ENCODE peak calls at places on chromosome 18, in seven cellular contexts. One of them, this sample, is unnamed.
A peak's percentile ranks its signal among the peaks of the same experiment; 100 is the strongest.

GRCh38 chr18:50009772-50010171 is 185.2 kb downstream of the MYO5B start:
- DNase-seq in HEK293T: peak; percentile 40
- DNase-seq in germinal center: peak; percentile 62
- DNase-seq in Calu3: peak; percentile 75
- DNase-seq in activated naive CD4-positive, alpha-beta T cell treated with anti-CD3 and anti-CD28 coated beads for 36 hours: peak; percentile 67
- DNase-seq in NCI-H774: peak; percentile 52
- DNase-seq in activated T-cell treated with anti-CD3 and anti-CD28 coated beads, Interleukin-2, amount 50 U/mL, for 24 hours: peak; percentile 36
- DNase-seq in this sample: peak; percentile 47

GRCh38 chr18:71878226-71878625 is 665.9 kb downstream of the CBLN2 start:
- DNase-seq in germinal center: no peak
- DNase-seq in NCI-H774: no peak
- DNase-seq in Calu3: no peak
- DNase-seq in activated naive CD4-positive, alpha-beta T cell treated with anti-CD3 and anti-CD28 coated beads for 36 hours: no peak
- DNase-seq in activated T-cell treated with anti-CD3 and anti-CD28 coated beads, Interleukin-2, amount 50 U/mL, for 24 hours: no peak
- DNase-seq in HEK293T: no peak
- DNase-seq in this sample: no peak

GRCh38 chr18:50632895-50633515 is 73.1 kb downstream of the MAPK4 start:
- DNase-seq in germinal center: no peak
- DNase-seq in Calu3: no peak
- DNase-seq in NCI-H774: no peak
- DNase-seq in HEK293T: no peak
- DNase-seq in activated naive CD4-positive, alpha-beta T cell treated with anti-CD3 and anti-CD28 coated beads for 36 hours: no peak
- DNase-seq in activated T-cell treated with anti-CD3 and anti-CD28 coated beads, Interleukin-2, amount 50 U/mL, for 24 hours: no peak
- DNase-seq in this sample: no peak

GRCh38 chr18:59694824-59695223 is 2.4 kb downstream of the CCBE1 start:
- DNase-seq in activated naive CD4-positive, alpha-beta T cell treated with anti-CD3 and anti-CD28 coated beads for 36 hours: no peak
- DNase-seq in germinal center: no peak
- DNase-seq in Calu3: no peak
- DNase-seq in HEK293T: no peak
- DNase-seq in activated T-cell treated with anti-CD3 and anti-CD28 coated beads, Interleukin-2, amount 50 U/mL, for 24 hours: no peak
- DNase-seq in NCI-H774: no peak
- DNase-seq in this sample: no peak

GRCh38 chr18:36539674-36540073 is 242.2 kb downstream of the FHOD3 start:
- DNase-seq in activated naive CD4-positive, alpha-beta T cell treated with anti-CD3 and anti-CD28 coated beads for 36 hours: no peak
- DNase-seq in germinal center: no peak
- DNase-seq in activated T-cell treated with anti-CD3 and anti-CD28 coated beads, Interleukin-2, amount 50 U/mL, for 24 hours: no peak
- DNase-seq in NCI-H774: no peak
- DNase-seq in HEK293T: no peak
- DNase-seq in Calu3: no peak
- DNase-seq in this sample: no peak

GRCh38 chr18:25830787-25831186 is 259.6 kb downstream of the SS18 start:
- DNase-seq in activated T-cell treated with anti-CD3 and anti-CD28 coated beads, Interleukin-2, amount 50 U/mL, for 24 hours: no peak
- DNase-seq in activated naive CD4-positive, alpha-beta T cell treated with anti-CD3 and anti-CD28 coated beads for 36 hours: no peak
- DNase-seq in Calu3: no peak
- DNase-seq in germinal center: no peak
- DNase-seq in HEK293T: no peak
- DNase-seq in NCI-H774: no peak
- DNase-seq in this sample: no peak

GRCh38 chr18:61893304-61893970 is 630 bp upstream of the RNF152 start:
- DNase-seq in NCI-H774: peak; percentile 39
- DNase-seq in Calu3: peak; percentile 64
- DNase-seq in germinal center: peak; percentile 30
- DNase-seq in activated naive CD4-positive, alpha-beta T cell treated with anti-CD3 and anti-CD28 coated beads for 36 hours: peak; percentile 58
- DNase-seq in activated T-cell treated with anti-CD3 and anti-CD28 coated beads, Interleukin-2, amount 50 U/mL, for 24 hours: peak; percentile 57
- DNase-seq in HEK293T: peak; percentile 46
- DNase-seq in this sample: peak; percentile 59

GRCh38 chr18:79588636-79589481 is 90.7 kb upstream of the CTDP1 start:
- DNase-seq in activated naive CD4-positive, alpha-beta T cell treated with anti-CD3 and anti-CD28 coated beads for 36 hours: no peak
- DNase-seq in HEK293T: no peak
- DNase-seq in activated T-cell treated with anti-CD3 and anti-CD28 coated beads, Interleukin-2, amount 50 U/mL, for 24 hours: no peak
- DNase-seq in Calu3: no peak
- DNase-seq in NCI-H774: no peak
- DNase-seq in germinal center: no peak
- DNase-seq in this sample: no peak

GRCh38 chr18:25921677-25922421 is 168.6 kb downstream of the SS18 start:
- DNase-seq in activated naive CD4-positive, alpha-beta T cell treated with anti-CD3 and anti-CD28 coated beads for 36 hours: peak; percentile 65
- DNase-seq in germinal center: peak; percentile 69
- DNase-seq in NCI-H774: peak; percentile 5
- DNase-seq in HEK293T: peak; percentile 81
- DNase-seq in activated T-cell treated with anti-CD3 and anti-CD28 coated beads, Interleukin-2, amount 50 U/mL, for 24 hours: peak; percentile 41
- DNase-seq in Calu3: peak; percentile 63
- DNase-seq in this sample: peak; percentile 68

GRCh38 chr18:24983566-24983965 is 368.4 kb downstream of the ZNF521 start:
- DNase-seq in activated naive CD4-positive, alpha-beta T cell treated with anti-CD3 and anti-CD28 coated beads for 36 hours: no peak
- DNase-seq in NCI-H774: no peak
- DNase-seq in activated T-cell treated with anti-CD3 and anti-CD28 coated beads, Interleukin-2, amount 50 U/mL, for 24 hours: no peak
- DNase-seq in germinal center: no peak
- DNase-seq in Calu3: no peak
- DNase-seq in HEK293T: no peak
- DNase-seq in this sample: no peak

GRCh38 chr18:40413160-40413559 is 1541.9 kb upstream of the PIK3C3 start:
- DNase-seq in Calu3: peak; percentile 31
- DNase-seq in HEK293T: peak; percentile 65
- DNase-seq in NCI-H774: peak; percentile 7
- DNase-seq in activated T-cell treated with anti-CD3 and anti-CD28 coated beads, Interleukin-2, amount 50 U/mL, for 24 hours: no peak
- DNase-seq in activated naive CD4-positive, alpha-beta T cell treated with anti-CD3 and anti-CD28 coated beads for 36 hours: no peak
- DNase-seq in germinal center: no peak
- DNase-seq in this sample: no peak

GRCh38 chr18:68507781-68508180 is 207.1 kb downstream of the TMX3 start:
- DNase-seq in HEK293T: no peak
- DNase-seq in NCI-H774: no peak
- DNase-seq in Calu3: no peak
- DNase-seq in germinal center: no peak
- DNase-seq in activated naive CD4-positive, alpha-beta T cell treated with anti-CD3 and anti-CD28 coated beads for 36 hours: no peak
- DNase-seq in activated T-cell treated with anti-CD3 and anti-CD28 coated beads, Interleukin-2, amount 50 U/mL, for 24 hours: no peak
- DNase-seq in this sample: no peak

GRCh38 chr18:12420831-12421421 is 13.2 kb downstream of the PRELID3A start:
- DNase-seq in Calu3: no peak
- DNase-seq in NCI-H774: no peak
- DNase-seq in activated naive CD4-positive, alpha-beta T cell treated with anti-CD3 and anti-CD28 coated beads for 36 hours: no peak
- DNase-seq in activated T-cell treated with anti-CD3 and anti-CD28 coated beads, Interleukin-2, amount 50 U/mL, for 24 hours: no peak
- DNase-seq in germinal center: peak; percentile 33
- DNase-seq in HEK293T: no peak
- DNase-seq in this sample: peak; percentile 60

GRCh38 chr18:63298393-63299015 is 21.1 kb downstream of the BCL2 start:
- DNase-seq in Calu3: no peak
- DNase-seq in activated naive CD4-positive, alpha-beta T cell treated with anti-CD3 and anti-CD28 coated beads for 36 hours: peak; percentile 69
- DNase-seq in activated T-cell treated with anti-CD3 and anti-CD28 coated beads, Interleukin-2, amount 50 U/mL, for 24 hours: no peak
- DNase-seq in HEK293T: no peak
- DNase-seq in germinal center: no peak
- DNase-seq in NCI-H774: no peak
- DNase-seq in this sample: no peak

GRCh38 chr18:22558945-22559385 is 141.2 kb upstream of the CTAGE1 start:
- DNase-seq in activated naive CD4-positive, alpha-beta T cell treated with anti-CD3 and anti-CD28 coated beads for 36 hours: no peak
- DNase-seq in germinal center: no peak
- DNase-seq in Calu3: peak; percentile 73
- DNase-seq in NCI-H774: no peak
- DNase-seq in activated T-cell treated with anti-CD3 and anti-CD28 coated beads, Interleukin-2, amount 50 U/mL, for 24 hours: no peak
- DNase-seq in HEK293T: peak; percentile 69
- DNase-seq in this sample: no peak

GRCh38 chr18:36101943-36102342 is 27.2 kb downstream of the SLC39A6 start:
- DNase-seq in germinal center: no peak
- DNase-seq in NCI-H774: no peak
- DNase-seq in Calu3: no peak
- DNase-seq in activated naive CD4-positive, alpha-beta T cell treated with anti-CD3 and anti-CD28 coated beads for 36 hours: no peak
- DNase-seq in activated T-cell treated with anti-CD3 and anti-CD28 coated beads, Interleukin-2, amount 50 U/mL, for 24 hours: no peak
- DNase-seq in HEK293T: no peak
- DNase-seq in this sample: no peak

GRCh38 chr18:48676346-48676745 is 137.5 kb downstream of the CTIF start:
- DNase-seq in activated naive CD4-positive, alpha-beta T cell treated with anti-CD3 and anti-CD28 coated beads for 36 hours: no peak
- DNase-seq in NCI-H774: no peak
- DNase-seq in activated T-cell treated with anti-CD3 and anti-CD28 coated beads, Interleukin-2, amount 50 U/mL, for 24 hours: no peak
- DNase-seq in Calu3: no peak
- DNase-seq in HEK293T: no peak
- DNase-seq in germinal center: no peak
- DNase-seq in this sample: no peak

GRCh38 chr18:58117685-58118403 is 73.8 kb downstream of the NEDD4L start:
- DNase-seq in germinal center: no peak
- DNase-seq in NCI-H774: no peak
- DNase-seq in HEK293T: no peak
- DNase-seq in Calu3: peak; percentile 67
- DNase-seq in activated T-cell treated with anti-CD3 and anti-CD28 coated beads, Interleukin-2, amount 50 U/mL, for 24 hours: no peak
- DNase-seq in activated naive CD4-positive, alpha-beta T cell treated with anti-CD3 and anti-CD28 coated beads for 36 hours: peak; percentile 24
- DNase-seq in this sample: no peak

GRCh38 chr18:41043876-41044275 is 911.2 kb upstream of the PIK3C3 start:
- DNase-seq in NCI-H774: no peak
- DNase-seq in HEK293T: no peak
- DNase-seq in activated T-cell treated with anti-CD3 and anti-CD28 coated beads, Interleukin-2, amount 50 U/mL, for 24 hours: no peak
- DNase-seq in Calu3: no peak
- DNase-seq in activated naive CD4-positive, alpha-beta T cell treated with anti-CD3 and anti-CD28 coated beads for 36 hours: no peak
- DNase-seq in germinal center: no peak
- DNase-seq in this sample: no peak

GRCh38 chr18:70405051-70405450 is 116.2 kb downstream of the SOCS6 start:
- DNase-seq in Calu3: no peak
- DNase-seq in NCI-H774: no peak
- DNase-seq in germinal center: no peak
- DNase-seq in activated T-cell treated with anti-CD3 and anti-CD28 coated beads, Interleukin-2, amount 50 U/mL, for 24 hours: no peak
- DNase-seq in activated naive CD4-positive, alpha-beta T cell treated with anti-CD3 and anti-CD28 coated beads for 36 hours: no peak
- DNase-seq in HEK293T: no peak
- DNase-seq in this sample: no peak

GRCh38 chr18:68121826-68122225 is 593.1 kb downstream of the TMX3 start:
- DNase-seq in HEK293T: no peak
- DNase-seq in Calu3: no peak
- DNase-seq in activated naive CD4-positive, alpha-beta T cell treated with anti-CD3 and anti-CD28 coated beads for 36 hours: no peak
- DNase-seq in NCI-H774: no peak
- DNase-seq in germinal center: no peak
- DNase-seq in activated T-cell treated with anti-CD3 and anti-CD28 coated beads, Interleukin-2, amount 50 U/mL, for 24 hours: no peak
- DNase-seq in this sample: no peak

GRCh38 chr18:5066380-5066977 is 130.6 kb downstream of the AKAIN1 start:
- DNase-seq in activated naive CD4-positive, alpha-beta T cell treated with anti-CD3 and anti-CD28 coated beads for 36 hours: peak; percentile 39
- DNase-seq in germinal center: peak; percentile 18
- DNase-seq in HEK293T: peak; percentile 7
- DNase-seq in activated T-cell treated with anti-CD3 and anti-CD28 coated beads, Interleukin-2, amount 50 U/mL, for 24 hours: peak; percentile 32
- DNase-seq in Calu3: peak; percentile 22
- DNase-seq in NCI-H774: no peak
- DNase-seq in this sample: no peak

GRCh38 chr18:34957864-34958259 is 83.4 kb upstream of the MAPRE2 start:
- DNase-seq in HEK293T: no peak
- DNase-seq in Calu3: no peak
- DNase-seq in activated T-cell treated with anti-CD3 and anti-CD28 coated beads, Interleukin-2, amount 50 U/mL, for 24 hours: no peak
- DNase-seq in activated naive CD4-positive, alpha-beta T cell treated with anti-CD3 and anti-CD28 coated beads for 36 hours: no peak
- DNase-seq in germinal center: no peak
- DNase-seq in NCI-H774: no peak
- DNase-seq in this sample: no peak

GRCh38 chr18:58860747-58861224 is 3.9 kb upstream of the ZNF532 start:
- DNase-seq in Calu3: no peak
- DNase-seq in activated T-cell treated with anti-CD3 and anti-CD28 coated beads, Interleukin-2, amount 50 U/mL, for 24 hours: no peak
- DNase-seq in germinal center: no peak
- DNase-seq in activated naive CD4-positive, alpha-beta T cell treated with anti-CD3 and anti-CD28 coated beads for 36 hours: no peak
- DNase-seq in HEK293T: no peak
- DNase-seq in NCI-H774: no peak
- DNase-seq in this sample: no peak

GRCh38 chr18:44744206-44745180 is 63.8 kb downstream of the SETBP1 start:
- DNase-seq in activated T-cell treated with anti-CD3 and anti-CD28 coated beads, Interleukin-2, amount 50 U/mL, for 24 hours: no peak
- DNase-seq in Calu3: no peak
- DNase-seq in activated naive CD4-positive, alpha-beta T cell treated with anti-CD3 and anti-CD28 coated beads for 36 hours: no peak
- DNase-seq in NCI-H774: no peak
- DNase-seq in germinal center: no peak
- DNase-seq in HEK293T: no peak
- DNase-seq in this sample: no peak

GRCh38 chr18:50286391-50287027 is 983 bp downstream of the CXXC1 start:
- DNase-seq in HEK293T: no peak
- DNase-seq in germinal center: no peak
- DNase-seq in NCI-H774: peak; percentile 22
- DNase-seq in Calu3: peak; percentile 52
- DNase-seq in activated naive CD4-positive, alpha-beta T cell treated with anti-CD3 and anti-CD28 coated beads for 36 hours: no peak
- DNase-seq in activated T-cell treated with anti-CD3 and anti-CD28 coated beads, Interleukin-2, amount 50 U/mL, for 24 hours: no peak
- DNase-seq in this sample: peak; percentile 55

GRCh38 chr18:44830551-44830950 is 149.9 kb downstream of the SETBP1 start:
- DNase-seq in Calu3: no peak
- DNase-seq in HEK293T: no peak
- DNase-seq in NCI-H774: no peak
- DNase-seq in germinal center: no peak
- DNase-seq in activated naive CD4-positive, alpha-beta T cell treated with anti-CD3 and anti-CD28 coated beads for 36 hours: no peak
- DNase-seq in activated T-cell treated with anti-CD3 and anti-CD28 coated beads, Interleukin-2, amount 50 U/mL, for 24 hours: no peak
- DNase-seq in this sample: no peak

GRCh38 chr18:58225101-58225500 is 181.1 kb downstream of the NEDD4L start:
- DNase-seq in activated T-cell treated with anti-CD3 and anti-CD28 coated beads, Interleukin-2, amount 50 U/mL, for 24 hours: no peak
- DNase-seq in activated naive CD4-positive, alpha-beta T cell treated with anti-CD3 and anti-CD28 coated beads for 36 hours: peak; percentile 54
- DNase-seq in Calu3: no peak
- DNase-seq in HEK293T: no peak
- DNase-seq in NCI-H774: no peak
- DNase-seq in germinal center: peak; percentile 34
- DNase-seq in this sample: peak; percentile 59

GRCh38 chr18:59616501-59616900 is 80.7 kb downstream of the CCBE1 start:
- DNase-seq in HEK293T: no peak
- DNase-seq in NCI-H774: no peak
- DNase-seq in Calu3: no peak
- DNase-seq in activated naive CD4-positive, alpha-beta T cell treated with anti-CD3 and anti-CD28 coated beads for 36 hours: no peak
- DNase-seq in activated T-cell treated with anti-CD3 and anti-CD28 coated beads, Interleukin-2, amount 50 U/mL, for 24 hours: no peak
- DNase-seq in germinal center: no peak
- DNase-seq in this sample: no peak

GRCh38 chr18:9323750-9324445 is 10.7 kb upstream of the TWSG1 start:
- DNase-seq in activated T-cell treated with anti-CD3 and anti-CD28 coated beads, Interleukin-2, amount 50 U/mL, for 24 hours: no peak
- DNase-seq in HEK293T: no peak
- DNase-seq in germinal center: no peak
- DNase-seq in activated naive CD4-positive, alpha-beta T cell treated with anti-CD3 and anti-CD28 coated beads for 36 hours: no peak
- DNase-seq in Calu3: no peak
- DNase-seq in NCI-H774: no peak
- DNase-seq in this sample: no peak

GRCh38 chr18:34023471-34023870 is 201.2 kb downstream of the NOL4 start:
- DNase-seq in activated naive CD4-positive, alpha-beta T cell treated with anti-CD3 and anti-CD28 coated beads for 36 hours: no peak
- DNase-seq in Calu3: no peak
- DNase-seq in activated T-cell treated with anti-CD3 and anti-CD28 coated beads, Interleukin-2, amount 50 U/mL, for 24 hours: no peak
- DNase-seq in germinal center: no peak
- DNase-seq in NCI-H774: no peak
- DNase-seq in HEK293T: no peak
- DNase-seq in this sample: no peak

GRCh38 chr18:62799977-62800376 is 84.6 kb downstream of the PHLPP1 start:
- DNase-seq in activated naive CD4-positive, alpha-beta T cell treated with anti-CD3 and anti-CD28 coated beads for 36 hours: no peak
- DNase-seq in NCI-H774: no peak
- DNase-seq in activated T-cell treated with anti-CD3 and anti-CD28 coated beads, Interleukin-2, amount 50 U/mL, for 24 hours: no peak
- DNase-seq in HEK293T: no peak
- DNase-seq in germinal center: no peak
- DNase-seq in Calu3: no peak
- DNase-seq in this sample: no peak

GRCh38 chr18:54558609-54559585 is 32.1 kb upstream of the DYNAP start:
- DNase-seq in NCI-H774: no peak
- DNase-seq in activated T-cell treated with anti-CD3 and anti-CD28 coated beads, Interleukin-2, amount 50 U/mL, for 24 hours: no peak
- DNase-seq in germinal center: peak; percentile 17
- DNase-seq in HEK293T: no peak
- DNase-seq in activated naive CD4-positive, alpha-beta T cell treated with anti-CD3 and anti-CD28 coated beads for 36 hours: peak; percentile 5
- DNase-seq in Calu3: peak; percentile 34
- DNase-seq in this sample: peak; percentile 17

GRCh38 chr18:2070636-2071035 is 500.7 kb downstream of the METTL4 start:
- DNase-seq in NCI-H774: peak; percentile 91
- DNase-seq in activated T-cell treated with anti-CD3 and anti-CD28 coated beads, Interleukin-2, amount 50 U/mL, for 24 hours: no peak
- DNase-seq in activated naive CD4-positive, alpha-beta T cell treated with anti-CD3 and anti-CD28 coated beads for 36 hours: no peak
- DNase-seq in Calu3: no peak
- DNase-seq in HEK293T: no peak
- DNase-seq in germinal center: no peak
- DNase-seq in this sample: no peak

GRCh38 chr18:74724186-74724585 is 126.5 kb downstream of the ZNF407 start:
- DNase-seq in HEK293T: no peak
- DNase-seq in activated T-cell treated with anti-CD3 and anti-CD28 coated beads, Interleukin-2, amount 50 U/mL, for 24 hours: no peak
- DNase-seq in germinal center: no peak
- DNase-seq in activated naive CD4-positive, alpha-beta T cell treated with anti-CD3 and anti-CD28 coated beads for 36 hours: no peak
- DNase-seq in Calu3: no peak
- DNase-seq in NCI-H774: no peak
- DNase-seq in this sample: no peak

GRCh38 chr18:12048010-12048826 is 45.4 kb upstream of the ANKRD62 start:
- DNase-seq in activated naive CD4-positive, alpha-beta T cell treated with anti-CD3 and anti-CD28 coated beads for 36 hours: no peak
- DNase-seq in Calu3: no peak
- DNase-seq in HEK293T: no peak
- DNase-seq in activated T-cell treated with anti-CD3 and anti-CD28 coated beads, Interleukin-2, amount 50 U/mL, for 24 hours: no peak
- DNase-seq in germinal center: no peak
- DNase-seq in NCI-H774: no peak
- DNase-seq in this sample: no peak